ENCODE peak calls at places on chromosomes 3 and 15, in five cellular contexts. K is NCI-H1092; Z is fibroblast of mammary gland; A is lower leg skin; W is activated naive CD4-positive, alpha-beta T cell. Y is an unnamed sample.
A peak's percentile ranks its signal among the peaks of the same experiment; 100 is the strongest.

GRCh38 chr3:120203016-120203415 is 82.0 kb downstream of the GPR156 start:
- DNase-seq in K (no peak), W (no peak), A (no peak), Z (peak; percentile 91), Y (no peak)

GRCh38 chr3:146163584-146163983 is 2.6 kb upstream of the PLOD2 start:
- DNase-seq in K (no peak), Z (peak; percentile 97), A (no peak), W (no peak), Y (no peak)

GRCh38 chr15:42150246-42150970 is 6.0 kb downstream of the PLA2G4F start:
- DNase-seq in W (no peak), A (peak; percentile 76), Z (no peak), K (no peak), Y (no peak)

GRCh38 chr3:128546646-128547045 is 53.6 kb upstream of the GATA2 start:
- DNase-seq in W (no peak), A (peak; percentile 74), K (no peak), Z (no peak), Y (no peak)

GRCh38 chr3:192207239-192207638 is 520.1 kb downstream of the FGF12 start:
- DNase-seq in K (no peak), A (no peak), W (no peak), Z (no peak), Y (no peak)

GRCh38 chr3:20462226-20462625 is 276.2 kb upstream of the SGO1 start:
- DNase-seq in W (no peak), K (no peak), A (no peak), Z (no peak), Y (no peak)

GRCh38 chr15:66702035-66702769 is at the start of gene SMAD6:
- DNase-seq in W (peak; percentile 35), K (peak; percentile 82), A (peak; percentile 99), Z (peak; percentile 95), Y (peak; percentile 61)

GRCh38 chr15:101248274-101248673 is 3.6 kb downstream of the CHSY1 start:
- DNase-seq in K (no peak), A (peak; percentile 72), W (no peak), Z (no peak), Y (no peak)

GRCh38 chr3:193826126-193826795 is 233.3 kb downstream of the OPA1 start:
- DNase-seq in Z (peak; percentile 80), A (peak; percentile 88), K (no peak), W (no peak), Y (no peak)

GRCh38 chr3:105518806-105519418 is 152.2 kb downstream of the ALCAM start:
- DNase-seq in Z (peak; percentile 78), A (no peak), W (no peak), K (peak; percentile 63), Y (no peak)

GRCh38 chr3:79038057-79038456 is 729.7 kb downstream of the ROBO1 start:
- DNase-seq in A (no peak), Z (peak; percentile 72), K (no peak), W (no peak), Y (no peak)

GRCh38 chr3:115830764-115831395 is 207.6 kb downstream of the GAP43 start:
- DNase-seq in K (no peak), W (no peak), A (no peak), Z (no peak), Y (no peak)

GRCh38 chr3:155712008-155712407 is 32.9 kb downstream of the PLCH1 start:
- DNase-seq in A (no peak), W (no peak), Z (peak; percentile 71), K (no peak), Y (no peak)

GRCh38 chr3:16975083-16975482 is 90.3 kb downstream of the PLCL2 start:
- DNase-seq in W (no peak), K (no peak), Z (peak; percentile 73), A (no peak), Y (no peak)

GRCh38 chr15:90126022-90126421 is 23.8 kb upstream of the IDH2 start:
- DNase-seq in K (no peak), W (no peak), Z (no peak), A (no peak), Y (no peak)

GRCh38 chr15:73697033-73697467 is 12.9 kb downstream of the CD276 start:
- DNase-seq in W (peak; percentile 32), K (peak; percentile 55), Z (peak; percentile 95), A (peak; percentile 95), Y (peak; percentile 39)

GRCh38 chr3:162973518-162973917 is 1476.9 kb downstream of the OTOL1 start:
- DNase-seq in Z (no peak), A (no peak), W (no peak), K (no peak), Y (no peak)

GRCh38 chr3:123154346-123154985 is 47.3 kb upstream of the SEC22A start:
- DNase-seq in A (peak; percentile 78), K (no peak), W (no peak), Z (no peak), Y (no peak)

GRCh38 chr3:42654331-42655201 is 1.1 kb downstream of the ZBTB47 start:
- DNase-seq in K (no peak), A (peak; percentile 92), W (no peak), Z (peak; percentile 53), Y (no peak)

GRCh38 chr3:70488816-70489215 is 176.4 kb upstream of the MDFIC2 start:
- DNase-seq in Z (no peak), A (no peak), K (no peak), W (no peak), Y (no peak)

GRCh38 chr3:190182418-190183043 is 61.8 kb upstream of the P3H2 start:
- DNase-seq in W (no peak), A (no peak), K (no peak), Z (peak; percentile 74), Y (no peak)

GRCh38 chr3:180070925-180071324 is 34.2 kb upstream of the PEX5L start:
- DNase-seq in K (no peak), Z (no peak), W (no peak), A (no peak), Y (no peak)

GRCh38 chr3:154181127-154181691 is 60.0 kb downstream of the ARHGEF26 start:
- DNase-seq in A (no peak), K (no peak), Z (no peak), W (no peak), Y (no peak)

GRCh38 chr15:68023307-68024101 is 30.6 kb upstream of the PIAS1 start:
- DNase-seq in Z (no peak), A (no peak), W (no peak), K (no peak), Y (no peak)

GRCh38 chr3:127680146-127680661 is 7.5 kb downstream of the ABTB1 start:
- DNase-seq in K (no peak), Z (no peak), W (no peak), A (peak; percentile 81), Y (peak; percentile 12)

GRCh38 chr3:49787182-49787464 is 781 bp upstream of the IP6K1 start:
- DNase-seq in K (no peak), A (no peak), W (no peak), Z (peak; percentile 22), Y (no peak)

GRCh38 chr15:50134524-50135024 is 15.5 kb upstream of the ATP8B4 start:
- DNase-seq in W (no peak), Z (peak; percentile 95), K (no peak), A (no peak), Y (no peak)

GRCh38 chr15:57555270-57555669 is 36.4 kb upstream of the MYZAP start:
- DNase-seq in A (peak; percentile 32), Z (no peak), K (no peak), W (no peak), Y (no peak)

GRCh38 chr3:97359958-97360357 is 404.6 kb upstream of the ARL6 start:
- DNase-seq in W (no peak), Z (no peak), A (no peak), K (no peak), Y (no peak)

GRCh38 chr3:112814256-112814655 is 32.4 kb downstream of the CD200R1L start:
- DNase-seq in Z (peak; percentile 84), W (no peak), A (no peak), K (no peak), Y (no peak)